ENCODE peak calls at places on chromosome 11, in ten cellular contexts. One of them, this sample, is unnamed.
A peak's percentile ranks its signal among the peaks of the same experiment; 100 is the strongest.

GRCh38 chr11:60208951-60209350 is 26.1 kb upstream of the MS4A6A start:
- DNase-seq in A549: no peak
- DNase-seq in ascending aorta: no peak
- DNase-seq in hepatocyte: no peak
- DNase-seq in CD4-positive, alpha-beta T cell: no peak
- DNase-seq in tibial artery: no peak
- DNase-seq in PC-3: no peak
- DNase-seq in heart left ventricle: no peak
- DNase-seq in body of pancreas: no peak
- DNase-seq in endodermal cell: no peak
- DNase-seq in this sample: no peak

GRCh38 chr11:44112083-44112865 is 16.8 kb downstream of the EXT2 start:
- DNase-seq in A549: no peak
- DNase-seq in ascending aorta: no peak
- DNase-seq in hepatocyte: peak; percentile 55
- DNase-seq in CD4-positive, alpha-beta T cell: no peak
- DNase-seq in tibial artery: no peak
- DNase-seq in PC-3: peak; percentile 29
- DNase-seq in heart left ventricle: peak; percentile 77
- DNase-seq in body of pancreas: peak; percentile 41
- DNase-seq in endodermal cell: no peak
- DNase-seq in this sample: peak; percentile 53

GRCh38 chr11:85721191-85721590 is 35.2 kb upstream of the CCDC89 start:
- DNase-seq in A549: no peak
- DNase-seq in ascending aorta: no peak
- DNase-seq in hepatocyte: no peak
- DNase-seq in CD4-positive, alpha-beta T cell: no peak
- DNase-seq in tibial artery: no peak
- DNase-seq in PC-3: no peak
- DNase-seq in heart left ventricle: no peak
- DNase-seq in body of pancreas: no peak
- DNase-seq in endodermal cell: no peak
- DNase-seq in this sample: no peak

GRCh38 chr11:45500457-45500856 is 165.0 kb downstream of the CHST1 start:
- DNase-seq in A549: no peak
- DNase-seq in ascending aorta: peak; percentile 16
- DNase-seq in hepatocyte: peak; percentile 42
- DNase-seq in CD4-positive, alpha-beta T cell: no peak
- DNase-seq in tibial artery: no peak
- DNase-seq in PC-3: no peak
- DNase-seq in heart left ventricle: no peak
- DNase-seq in body of pancreas: no peak
- DNase-seq in endodermal cell: peak; percentile 30
- DNase-seq in this sample: no peak

GRCh38 chr11:26227311-26227710 is 104.6 kb upstream of the ANO3 start:
- DNase-seq in A549: peak; percentile 2
- DNase-seq in ascending aorta: no peak
- DNase-seq in hepatocyte: peak; percentile 36
- DNase-seq in CD4-positive, alpha-beta T cell: no peak
- DNase-seq in tibial artery: no peak
- DNase-seq in PC-3: peak; percentile 81
- DNase-seq in heart left ventricle: no peak
- DNase-seq in body of pancreas: no peak
- DNase-seq in endodermal cell: no peak
- DNase-seq in this sample: no peak

GRCh38 chr11:66222358-66223149 is 45.9 kb upstream of the RAB1B start:
- DNase-seq in A549: peak; percentile 82
- DNase-seq in ascending aorta: peak; percentile 94
- DNase-seq in hepatocyte: peak; percentile 96
- DNase-seq in CD4-positive, alpha-beta T cell: peak; percentile 92
- DNase-seq in tibial artery: peak; percentile 91
- DNase-seq in PC-3: peak; percentile 96
- DNase-seq in heart left ventricle: peak; percentile 92
- DNase-seq in body of pancreas: peak; percentile 92
- DNase-seq in endodermal cell: peak; percentile 96
- DNase-seq in this sample: peak; percentile 88

GRCh38 chr11:134405841-134406240 is 6.2 kb downstream of the B3GAT1 start:
- DNase-seq in A549: no peak
- DNase-seq in ascending aorta: no peak
- DNase-seq in hepatocyte: no peak
- DNase-seq in CD4-positive, alpha-beta T cell: no peak
- DNase-seq in tibial artery: no peak
- DNase-seq in PC-3: no peak
- DNase-seq in heart left ventricle: no peak
- DNase-seq in body of pancreas: no peak
- DNase-seq in endodermal cell: no peak
- DNase-seq in this sample: no peak

GRCh38 chr11:19595499-19595839 is 117.2 kb upstream of the NAV2 start:
- DNase-seq in A549: no peak
- DNase-seq in ascending aorta: no peak
- DNase-seq in hepatocyte: no peak
- DNase-seq in CD4-positive, alpha-beta T cell: no peak
- DNase-seq in tibial artery: no peak
- DNase-seq in PC-3: no peak
- DNase-seq in heart left ventricle: no peak
- DNase-seq in body of pancreas: no peak
- DNase-seq in endodermal cell: no peak
- DNase-seq in this sample: no peak

GRCh38 chr11:75966546-75967287 is 151.7 kb downstream of the UVRAG start:
- DNase-seq in A549: peak; percentile 18
- DNase-seq in ascending aorta: no peak
- DNase-seq in hepatocyte: peak; percentile 19
- DNase-seq in CD4-positive, alpha-beta T cell: no peak
- DNase-seq in tibial artery: no peak
- DNase-seq in PC-3: peak; percentile 94
- DNase-seq in heart left ventricle: no peak
- DNase-seq in body of pancreas: no peak
- DNase-seq in endodermal cell: no peak
- DNase-seq in this sample: no peak

GRCh38 chr11:44626645-44627044 is 61.2 kb downstream of the CD82 start:
- DNase-seq in A549: no peak
- DNase-seq in ascending aorta: no peak
- DNase-seq in hepatocyte: no peak
- DNase-seq in CD4-positive, alpha-beta T cell: no peak
- DNase-seq in tibial artery: no peak
- DNase-seq in PC-3: no peak
- DNase-seq in heart left ventricle: no peak
- DNase-seq in body of pancreas: no peak
- DNase-seq in endodermal cell: no peak
- DNase-seq in this sample: no peak

GRCh38 chr11:128182844-128183243 is 404.5 kb downstream of the ETS1 start:
- DNase-seq in A549: no peak
- DNase-seq in ascending aorta: no peak
- DNase-seq in hepatocyte: no peak
- DNase-seq in CD4-positive, alpha-beta T cell: no peak
- DNase-seq in tibial artery: no peak
- DNase-seq in PC-3: no peak
- DNase-seq in heart left ventricle: no peak
- DNase-seq in body of pancreas: no peak
- DNase-seq in endodermal cell: peak; percentile 64
- DNase-seq in this sample: no peak

GRCh38 chr11:64726211-64726641 is 3.2 kb upstream of the NRXN2 start:
- DNase-seq in A549: no peak
- DNase-seq in ascending aorta: no peak
- DNase-seq in hepatocyte: no peak
- DNase-seq in CD4-positive, alpha-beta T cell: no peak
- DNase-seq in tibial artery: no peak
- DNase-seq in PC-3: no peak
- DNase-seq in heart left ventricle: no peak
- DNase-seq in body of pancreas: no peak
- DNase-seq in endodermal cell: no peak
- DNase-seq in this sample: no peak

DNA sequence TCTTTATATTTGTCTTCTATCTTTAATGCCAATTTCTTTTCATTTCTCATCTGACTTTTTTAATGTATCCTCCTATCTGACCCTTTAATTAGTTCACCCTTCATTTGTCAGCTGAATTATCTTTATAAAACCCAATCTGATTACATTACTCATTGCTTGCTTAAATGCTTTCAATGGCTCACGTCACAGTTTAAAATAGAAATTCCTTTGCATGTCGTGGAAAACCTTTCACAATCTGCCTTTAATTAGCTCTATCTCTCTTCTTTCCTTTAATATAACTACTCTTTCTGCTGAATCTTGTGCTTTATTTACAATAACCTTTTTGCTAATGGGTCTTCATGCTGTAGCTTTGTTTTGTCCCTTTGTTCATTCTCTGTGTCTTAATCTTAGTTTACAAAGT is 125.7 kb downstream of the DYNC2H1 start:
- DNase-seq in A549: no peak
- DNase-seq in ascending aorta: no peak
- DNase-seq in hepatocyte: no peak
- DNase-seq in CD4-positive, alpha-beta T cell: no peak
- DNase-seq in tibial artery: no peak
- DNase-seq in PC-3: no peak
- DNase-seq in heart left ventricle: no peak
- DNase-seq in body of pancreas: no peak
- DNase-seq in endodermal cell: no peak
- DNase-seq in this sample: no peak
- H3K27ac ChIP-seq in A549: no peak overlapping the region
- H3K27ac ChIP-seq in ascending aorta: no peak overlapping the region
- H3K27ac ChIP-seq in hepatocyte: no peak overlapping the region
- H3K27ac ChIP-seq in CD4-positive, alpha-beta T cell: no peak overlapping the region
- H3K27ac ChIP-seq in tibial artery: no peak overlapping the region
- H3K27ac ChIP-seq in PC-3: no peak overlapping the region
- H3K27ac ChIP-seq in heart left ventricle: no peak overlapping the region
- H3K27ac ChIP-seq in body of pancreas: no peak overlapping the region
- H3K27ac ChIP-seq in endodermal cell: no peak overlapping the region
- H3K27ac ChIP-seq in this sample: no peak overlapping the region

DNA sequence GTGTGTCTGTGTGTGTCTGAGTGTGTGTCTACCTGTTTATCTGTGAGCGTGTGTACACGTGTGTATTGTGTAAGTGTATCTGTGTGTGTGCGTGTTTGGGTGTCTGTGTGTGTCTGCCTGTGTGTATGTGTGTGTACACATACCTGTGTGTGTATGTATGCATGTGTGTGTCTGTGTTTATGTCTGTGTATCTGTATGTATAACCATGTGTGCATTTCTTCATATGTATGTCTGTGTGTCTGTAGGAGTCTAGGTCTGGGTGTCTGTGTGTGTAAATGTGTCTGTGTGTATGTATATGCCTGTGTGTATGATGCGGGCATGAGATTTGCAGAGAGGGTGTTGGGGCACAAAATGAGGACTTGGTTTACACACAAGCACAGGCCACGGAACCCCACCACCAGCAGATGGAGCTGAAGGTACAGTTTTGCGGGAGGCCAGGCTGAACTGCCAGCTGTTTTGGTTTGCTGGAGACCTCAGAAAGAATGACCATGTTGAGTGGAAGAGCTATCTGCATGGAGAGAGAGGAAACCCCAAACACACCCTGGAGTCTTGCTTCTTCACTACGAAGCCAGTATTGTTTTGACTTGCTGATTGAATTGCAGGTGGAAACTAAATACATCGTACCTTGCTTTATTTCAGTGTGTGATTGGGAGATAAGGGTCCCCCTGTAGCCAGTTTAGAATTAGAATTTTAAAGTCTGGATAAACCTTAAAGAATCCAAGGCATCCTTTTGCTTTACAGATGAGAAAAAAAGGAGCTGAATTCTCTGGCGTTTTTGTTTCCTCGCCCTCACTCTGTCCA is 497.2 kb downstream of the NTM start:
- DNase-seq in A549: no peak
- DNase-seq in ascending aorta: peak; percentile 71
- DNase-seq in hepatocyte: peak; percentile 78
- DNase-seq in CD4-positive, alpha-beta T cell: no peak
- DNase-seq in tibial artery: peak; percentile 73
- DNase-seq in PC-3: peak; percentile 77
- DNase-seq in heart left ventricle: peak; percentile 81
- DNase-seq in body of pancreas: peak; percentile 78
- DNase-seq in endodermal cell: peak; percentile 92
- DNase-seq in this sample: peak; percentile 63
- TF ChIP-seq CTCF in A549: no peak
- TF ChIP-seq CTCF in ascending aorta: peak; percentile 21
- TF ChIP-seq CTCF in hepatocyte: peak; percentile 77
- TF ChIP-seq CTCF in CD4-positive, alpha-beta T cell: no peak
- TF ChIP-seq CTCF in tibial artery: peak; percentile 36
- TF ChIP-seq CTCF in PC-3: peak; percentile 87
- TF ChIP-seq CTCF in heart left ventricle: peak; percentile 72
- TF ChIP-seq CTCF in body of pancreas: peak; percentile 62
- TF ChIP-seq CTCF in endodermal cell: peak; percentile 85
- TF ChIP-seq CTCF in this sample: peak; percentile 76

GRCh38 chr11:117299351-117300300 is 8.5 kb downstream of the BACE1-AS start:
- DNase-seq in A549: no peak
- DNase-seq in ascending aorta: peak; percentile 53
- DNase-seq in hepatocyte: peak; percentile 38
- DNase-seq in CD4-positive, alpha-beta T cell: no peak
- DNase-seq in tibial artery: no peak
- DNase-seq in PC-3: no peak
- DNase-seq in heart left ventricle: no peak
- DNase-seq in body of pancreas: peak; percentile 74
- DNase-seq in endodermal cell: peak; percentile 56
- DNase-seq in this sample: no peak
- H3K27ac ChIP-seq in A549: no peak overlapping the region
- H3K27ac ChIP-seq in ascending aorta: no peak overlapping the region
- H3K27ac ChIP-seq in hepatocyte: peak overlapping the region; percentile 75
- H3K27ac ChIP-seq in CD4-positive, alpha-beta T cell: no peak overlapping the region
- H3K27ac ChIP-seq in tibial artery: no peak overlapping the region
- H3K27ac ChIP-seq in PC-3: no peak overlapping the region
- H3K27ac ChIP-seq in heart left ventricle: no peak overlapping the region
- H3K27ac ChIP-seq in body of pancreas: peak overlapping the region; percentile 89
- H3K27ac ChIP-seq in endodermal cell: peak overlapping the region; percentile 78
- H3K27ac ChIP-seq in this sample: no peak overlapping the region

GRCh38 chr11:125112235-125112604 is 794 bp upstream of the TMEM218 start:
- DNase-seq in A549: no peak
- DNase-seq in ascending aorta: no peak
- DNase-seq in hepatocyte: no peak
- DNase-seq in CD4-positive, alpha-beta T cell: no peak
- DNase-seq in tibial artery: no peak
- DNase-seq in PC-3: no peak
- DNase-seq in heart left ventricle: no peak
- DNase-seq in body of pancreas: no peak
- DNase-seq in endodermal cell: no peak
- DNase-seq in this sample: no peak

GRCh38 chr11:125111341-125112234 is at the start of gene TMEM218:
- DNase-seq in A549: peak; percentile 93
- DNase-seq in ascending aorta: peak; percentile 99
- DNase-seq in hepatocyte: peak; percentile 99
- DNase-seq in CD4-positive, alpha-beta T cell: peak; percentile 89
- DNase-seq in tibial artery: peak; percentile 99
- DNase-seq in PC-3: peak; percentile 100
- DNase-seq in heart left ventricle: peak; percentile 100
- DNase-seq in body of pancreas: peak; percentile 99
- DNase-seq in endodermal cell: peak; percentile 99
- DNase-seq in this sample: peak; percentile 100

GRCh38 chr11:125117429-125117828 is 6.0 kb upstream of the TMEM218 start:
- DNase-seq in A549: no peak
- DNase-seq in ascending aorta: no peak
- DNase-seq in hepatocyte: no peak
- DNase-seq in CD4-positive, alpha-beta T cell: no peak
- DNase-seq in tibial artery: no peak
- DNase-seq in PC-3: no peak
- DNase-seq in heart left ventricle: no peak
- DNase-seq in body of pancreas: no peak
- DNase-seq in endodermal cell: no peak
- DNase-seq in this sample: no peak

GRCh38 chr11:125110996-125111340 is 458 bp downstream of the TMEM218 start:
- DNase-seq in A549: no peak
- DNase-seq in ascending aorta: no peak
- DNase-seq in hepatocyte: peak; percentile 26
- DNase-seq in CD4-positive, alpha-beta T cell: no peak
- DNase-seq in tibial artery: no peak
- DNase-seq in PC-3: no peak
- DNase-seq in heart left ventricle: no peak
- DNase-seq in body of pancreas: peak; percentile 8
- DNase-seq in endodermal cell: peak; percentile 77
- DNase-seq in this sample: no peak

GRCh38 chr11:125114518-125114917 is 3.1 kb upstream of the TMEM218 start:
- DNase-seq in A549: no peak
- DNase-seq in ascending aorta: no peak
- DNase-seq in hepatocyte: no peak
- DNase-seq in CD4-positive, alpha-beta T cell: no peak
- DNase-seq in tibial artery: no peak
- DNase-seq in PC-3: no peak
- DNase-seq in heart left ventricle: no peak
- DNase-seq in body of pancreas: no peak
- DNase-seq in endodermal cell: peak; percentile 84
- DNase-seq in this sample: no peak
- TF ChIP-seq CTCF in A549: no peak
- TF ChIP-seq CTCF in ascending aorta: no peak
- TF ChIP-seq CTCF in hepatocyte: no peak
- TF ChIP-seq CTCF in CD4-positive, alpha-beta T cell: no peak
- TF ChIP-seq CTCF in tibial artery: no peak
- TF ChIP-seq CTCF in PC-3: peak; percentile 39
- TF ChIP-seq CTCF in heart left ventricle: no peak
- TF ChIP-seq CTCF in body of pancreas: no peak
- TF ChIP-seq CTCF in endodermal cell: peak; percentile 75
- TF ChIP-seq CTCF in this sample: no peak

This sample was measured in left ventricle myocardium inferior.